ENCODE peak calls at places on chromosomes 16 and 17, in eight cellular contexts. H, A, S, O, Q, P, B and C are unnamed samples.

GRCh38 chr16:73056911-73057310 is 9.0 kb upstream of the ZFHX3 start:
- DNase-seq in H (no peak), A (peak; percentile 51), S (no peak), O (no peak), Q (no peak), P (no peak), B (no peak), C (no peak)

GRCh38 chr17:77613627-77614026 is 344.9 kb upstream of the TNRC6C start:
- DNase-seq in H (no peak), A (no peak), S (no peak), O (no peak), Q (no peak), P (peak; percentile 7), B (no peak), C (no peak)

GRCh38 chr16:87723224-87723619 is 42.6 kb downstream of the KLHDC4 start:
- DNase-seq in H (no peak), A (peak; percentile 88), S (peak; percentile 97), O (peak; percentile 68), Q (peak; percentile 77), P (peak; percentile 40), B (no peak), C (no peak)

GRCh38 chr16:88754912-88755744 is 29.9 kb downstream of the PIEZO1 start:
- DNase-seq in H (no peak), A (peak; percentile 42), S (peak; percentile 43), O (no peak), Q (no peak), P (no peak), B (no peak), C (no peak)

GRCh38 chr17:74524751-74525725 is 6.2 kb downstream of the CD300LB start:
- DNase-seq in H (no peak), A (no peak), S (no peak), O (no peak), Q (no peak), P (no peak), B (no peak), C (no peak)

GRCh38 chr16:9090101-9090959 is 1.1 kb upstream of the HAPSTR1 start:
- DNase-seq in H (peak; percentile 92), A (no peak), S (peak; percentile 45), O (peak; percentile 78), Q (peak; percentile 65), P (no peak), B (no peak), C (peak; percentile 43)

GRCh38 chr17:28049071-28049470 is 6.6 kb downstream of the NLK start:
- DNase-seq in H (no peak), A (no peak), S (no peak), O (no peak), Q (no peak), P (no peak), B (no peak), C (no peak)

GRCh38 chr17:79391808-79392233 is 219.0 kb downstream of the RBFOX3 start:
- DNase-seq in H (peak; percentile 85), A (peak; percentile 62), S (peak; percentile 83), O (peak; percentile 80), Q (peak; percentile 69), P (peak; percentile 55), B (peak; percentile 85), C (peak; percentile 50)

GRCh38 chr17:17503566-17504130 is 7.5 kb upstream of the RASD1 start:
- DNase-seq in H (no peak), A (no peak), S (no peak), O (peak; percentile 68), Q (no peak), P (no peak), B (no peak), C (peak; percentile 4)

GRCh38 chr17:67441052-67441738 is 64.1 kb downstream of the PITPNC1 start:
- DNase-seq in H (no peak), A (peak; percentile 53), S (peak; percentile 85), O (no peak), Q (no peak), P (no peak), B (peak; percentile 85), C (peak; percentile 79)

GRCh38 chr16:1816396-1817275 is 10.0 kb downstream of the HAGH start:
- DNase-seq in H (peak; percentile 72), A (no peak), S (no peak), O (no peak), Q (no peak), P (no peak), B (no peak), C (no peak)

DNA sequence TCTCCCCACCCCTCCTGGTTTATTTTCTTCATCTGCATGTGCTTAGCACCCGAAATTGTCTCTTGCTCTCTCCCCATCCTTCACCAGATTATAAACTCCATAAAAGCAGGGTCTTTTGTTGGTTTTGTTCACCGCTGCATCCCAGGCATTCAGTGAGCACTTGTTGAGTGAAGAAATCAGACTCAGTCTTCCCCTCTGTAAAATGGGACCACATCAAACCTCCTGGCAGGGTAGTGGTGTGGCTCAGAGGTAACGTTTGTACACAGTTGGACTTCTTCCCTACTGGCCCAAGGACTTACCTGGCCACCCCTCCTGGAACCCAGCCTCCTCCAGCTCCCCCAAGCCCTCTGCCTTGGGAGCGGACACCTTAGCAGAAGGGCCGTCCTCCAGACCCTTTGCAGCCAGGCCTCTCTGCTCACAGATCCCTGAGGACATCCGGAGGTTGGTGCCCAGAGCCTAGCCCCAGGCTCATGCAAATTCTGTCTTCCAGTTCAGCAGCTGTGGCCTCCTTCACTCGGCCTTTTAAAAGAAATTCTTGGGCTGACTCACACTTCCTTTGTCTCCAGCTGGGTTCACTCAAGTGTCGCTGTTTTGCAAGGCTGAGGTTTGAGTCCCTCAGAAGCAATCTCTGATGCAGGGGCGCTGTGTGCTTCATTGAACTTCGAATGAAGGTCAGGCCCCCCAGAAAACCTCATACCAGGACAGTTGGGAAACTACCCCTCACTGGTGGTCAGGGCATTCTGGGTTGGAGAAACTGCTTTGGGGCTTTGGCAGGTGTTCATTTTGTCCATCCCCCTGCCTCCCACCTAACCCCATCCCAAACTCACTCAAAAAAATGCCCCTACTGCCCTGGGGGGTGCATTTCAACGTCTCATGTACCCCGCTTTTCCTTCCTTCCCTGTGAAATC is 16.8 kb upstream of the RMI2 start:
- DNase-seq in H (no peak), A (peak; percentile 98), S (peak; percentile 98), O (peak; percentile 78), Q (peak; percentile 80), P (no peak), B (peak; percentile 71), C (peak; percentile 60)
- H3K4me1 ChIP-seq in H (peaks cover 21% of the 10 kb centered on the region), A (peaks cover 18% of the 10 kb centered on the region), S (peaks cover 76% of the 10 kb centered on the region), O (no peaks in the 10 kb centered on the region), Q (no peaks in the 10 kb centered on the region), P (peaks cover 9% of the 10 kb centered on the region), B (peaks cover 24% of the 10 kb centered on the region), C (peaks cover 17% of the 10 kb centered on the region)

GRCh38 chr16:84594725-84595038 is 23.2 kb downstream of the COTL1 start:
- DNase-seq in H (no peak), A (no peak), S (no peak), O (peak; percentile 8), Q (no peak), P (no peak), B (no peak), C (no peak)
- TF ChIP-seq CTCF in H (no peak), A (no peak), S (no peak), O (no peak), Q (no peak), P (no peak), B (no peak), C (no peak)

GRCh38 chr17:8147805-8148404 is 4.3 kb downstream of the PER1 start:
- DNase-seq in H (peak; percentile 48), A (no peak), S (no peak), O (no peak), Q (no peak), P (no peak), B (no peak), C (no peak)

GRCh38 chr17:8144401-8145295 is 7.6 kb downstream of the PER1 start:
- DNase-seq in H (peak; percentile 62), A (no peak), S (no peak), O (no peak), Q (no peak), P (no peak), B (no peak), C (no peak)

GRCh38 chr17:8145811-8146210 is 6.4 kb downstream of the PER1 start:
- DNase-seq in H (peak; percentile 65), A (no peak), S (no peak), O (peak; percentile 57), Q (no peak), P (no peak), B (no peak), C (no peak)

GRCh38 chr17:8147141-8147804 is 4.9 kb downstream of the PER1 start:
- DNase-seq in H (peak; percentile 78), A (no peak), S (no peak), O (peak; percentile 59), Q (no peak), P (no peak), B (no peak), C (no peak)

DNA sequence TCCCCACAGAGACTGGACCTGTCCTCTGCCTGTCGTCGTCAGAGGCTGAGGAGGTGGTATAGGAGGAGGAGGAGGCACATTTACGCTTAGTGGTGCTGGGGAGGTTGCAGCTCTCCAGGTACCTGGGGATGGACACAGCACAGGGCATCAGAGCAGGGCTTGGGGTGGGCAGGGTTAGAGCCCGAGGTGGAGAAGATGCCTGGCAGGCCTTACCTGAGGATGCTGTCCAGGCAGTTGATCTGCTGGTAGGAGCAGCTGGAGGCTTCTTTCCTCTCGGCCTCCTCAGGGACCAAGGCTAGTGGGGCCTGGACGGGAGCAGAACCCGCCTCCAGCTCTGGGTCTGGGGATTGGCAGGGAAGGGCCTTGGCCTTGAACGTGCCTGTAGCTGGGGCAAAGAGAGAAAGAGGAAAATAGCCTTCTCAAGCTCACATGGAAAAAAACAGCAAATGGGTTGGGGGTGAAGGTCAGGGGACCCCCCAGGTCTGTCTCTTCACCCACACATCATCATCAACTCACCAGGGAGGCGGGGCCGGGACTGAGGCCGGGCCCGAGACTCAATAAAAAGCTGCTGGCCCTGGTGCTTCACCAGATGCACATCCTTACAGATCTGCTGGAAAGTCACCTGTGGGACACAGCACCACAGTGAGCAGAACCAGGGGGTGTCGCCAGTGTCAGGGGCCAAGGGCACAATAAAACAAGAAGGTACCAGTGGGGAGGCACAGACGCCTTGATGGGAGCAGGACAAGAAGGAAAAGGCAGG is 5.6 kb downstream of the PER1 start:
- DNase-seq in H (peak; percentile 42), A (no peak), S (no peak), O (no peak), Q (no peak), P (no peak), B (no peak), C (no peak)
- H3K27ac ChIP-seq in H (no peak overlapping the region), A (no peak overlapping the region), S (no peak overlapping the region), O (peak overlapping the region; percentile 100), Q (peak overlapping the region; percentile 51), P (peak overlapping the region; percentile 61), B (no peak overlapping the region), C (no peak overlapping the region)

GRCh38 chr17:2388020-2388704 is 12.7 kb downstream of the MNT start:
- DNase-seq in H (peak; percentile 34), A (no peak), S (no peak), O (no peak), Q (no peak), P (no peak), B (peak; percentile 46), C (no peak)

GRCh38 chr17:2385240-2386202 is 15.3 kb downstream of the MNT start:
- DNase-seq in H (peak; percentile 58), A (no peak), S (no peak), O (no peak), Q (no peak), P (no peak), B (no peak), C (no peak)

GRCh38 chr17:2388705-2389099 is 12.2 kb downstream of the MNT start:
- DNase-seq in H (no peak), A (no peak), S (no peak), O (no peak), Q (no peak), P (no peak), B (peak; percentile 67), C (no peak)

GRCh38 chr17:2386400-2387085 is 14.3 kb downstream of the MNT start:
- DNase-seq in H (peak; percentile 50), A (no peak), S (no peak), O (no peak), Q (no peak), P (no peak), B (peak; percentile 42), C (no peak)

GRCh38 chr17:2387086-2388019 is 13.5 kb downstream of the MNT start:
- DNase-seq in H (peak; percentile 84), A (no peak), S (no peak), O (no peak), Q (no peak), P (no peak), B (no peak), C (no peak)
- H3K4me1 ChIP-seq in H (peaks cover 23% of the 10 kb centered on the region), A (peaks cover 9% of the 10 kb centered on the region), S (peaks cover 21% of the 10 kb centered on the region), O (peaks cover 73% of the 10 kb centered on the region), Q (peaks cover 24% of the 10 kb centered on the region), P (peaks cover 31% of the 10 kb centered on the region), B (peaks cover 18% of the 10 kb centered on the region), C (peaks cover 29% of the 10 kb centered on the region)